ENCODE peak calls at places on chromosomes 11 and 22, in five cellular contexts. D, I, K, R and B are unnamed samples.

GRCh38 chr22:46535876-46536558 is 1.4 kb downstream of the CELSR1 start:
- DNase-seq in R (no peak), I (no peak), K (no peak), D (no peak), B (no peak)

GRCh38 chr11:77080643-77081210 is 14.0 kb downstream of the CAPN5 start:
- DNase-seq in R (peak; percentile 57), K (no peak), D (no peak), I (peak; percentile 33), B (peak; percentile 56)

GRCh38 chr22:28031383-28031922 is 112.4 kb upstream of the PITPNB start:
- DNase-seq in K (no peak), R (no peak), I (no peak), D (no peak), B (no peak)

GRCh38 chr11:133934599-133935550 is 21.9 kb downstream of the IGSF9B start:
- DNase-seq in K (no peak), I (peak; percentile 76), R (no peak), D (no peak), B (peak; percentile 61)

GRCh38 chr22:22390989-22391388 is 117.6 kb downstream of the ZNF280B start:
- DNase-seq in I (no peak), R (no peak), D (no peak), K (no peak), B (no peak)

GRCh38 chr11:35165416-35166368 is 26.7 kb downstream of the CD44 start:
- DNase-seq in K (peak; percentile 69), R (no peak), D (no peak), I (peak; percentile 82), B (peak; percentile 87)

GRCh38 chr11:1338201-1339065 is 29.0 kb upstream of the TOLLIP start:
- DNase-seq in D (no peak), R (no peak), I (no peak), K (no peak), B (no peak)

GRCh38 chr22:36385491-36386350 is 2.0 kb downstream of the MYH9 start:
- DNase-seq in K (no peak), D (no peak), I (no peak), R (peak; percentile 88), B (peak; percentile 55)

GRCh38 chr11:1674879-1675235 is 22.1 kb upstream of the KRTAP5-6 start:
- DNase-seq in R (no peak), D (no peak), K (no peak), I (no peak), B (no peak)

GRCh38 chr11:116164843-116165242 is 607.9 kb downstream of the BUD13 start:
- DNase-seq in D (no peak), R (no peak), K (no peak), I (no peak), B (no peak)

GRCh38 chr11:15547685-15548084 is 433.0 kb downstream of the INSC start:
- DNase-seq in R (no peak), I (no peak), K (no peak), D (no peak), B (no peak)

GRCh38 chr11:115290479-115291390 is 213.5 kb downstream of the CADM1 start:
- DNase-seq in R (no peak), K (no peak), D (no peak), I (no peak), B (no peak)

GRCh38 chr11:1639102-1639620 is 9.6 kb downstream of the KRTAP5-5 start:
- DNase-seq in R (no peak), I (no peak), D (no peak), K (no peak), B (no peak)

GRCh38 chr11:117927926-117928325 is 1.3 kb downstream of the TMPRSS13 start:
- DNase-seq in R (peak; percentile 22), I (no peak), K (no peak), D (no peak), B (no peak)

GRCh38 chr22:17213976-17214375 is 5.3 kb downstream of the ADA2 start:
- DNase-seq in K (peak; percentile 23), I (peak; percentile 8), D (no peak), R (no peak), B (peak; percentile 37)

GRCh38 chr22:49300951-49301397 is 526.7 kb downstream of the BRD1 start:
- DNase-seq in D (no peak), R (peak; percentile 33), K (no peak), I (no peak), B (no peak)

GRCh38 chr11:129013737-129014475 is 71.2 kb upstream of the TP53AIP1 start:
- DNase-seq in I (no peak), K (no peak), R (no peak), D (no peak), B (no peak)

GRCh38 chr11:116420030-116420429 is 352.8 kb downstream of the BUD13 start:
- DNase-seq in D (no peak), I (peak; percentile 5), K (no peak), R (no peak), B (no peak)

GRCh38 chr11:64060861-64061444 is 25.2 kb downstream of the FLRT1 start:
- DNase-seq in K (peak; percentile 32), I (peak; percentile 4), R (peak; percentile 87), D (no peak), B (peak; percentile 10)

GRCh38 chr11:72773696-72774095 is 20.2 kb downstream of the STARD10 start:
- DNase-seq in D (no peak), I (no peak), K (no peak), R (no peak), B (peak; percentile 33)

GRCh38 chr11:32821517-32821916 is 8.2 kb upstream of the PRRG4 start:
- DNase-seq in I (no peak), D (no peak), R (no peak), K (no peak), B (peak; percentile 47)

GRCh38 chr11:122664188-122664587 is 8.7 kb downstream of the UBASH3B start:
- DNase-seq in D (no peak), K (no peak), I (no peak), R (peak; percentile 9), B (no peak)

GRCh38 chr11:59559886-59560285 is 48.5 kb downstream of the OR4D9 start:
- DNase-seq in K (no peak), R (no peak), I (no peak), D (no peak), B (no peak)

GRCh38 chr22:24183321-24184031 is 2.2 kb downstream of the SUSD2 start:
- DNase-seq in D (no peak), I (no peak), K (no peak), R (peak; percentile 83), B (no peak)

GRCh38 chr11:47348859-47349258 is 3.6 kb downstream of the MYBPC3 start:
- DNase-seq in D (no peak), K (no peak), R (no peak), I (peak; percentile 18), B (peak; percentile 27)

GRCh38 chr11:88454881-88455280 is 117.3 kb upstream of the CTSC start:
- DNase-seq in I (peak; percentile 12), K (no peak), R (no peak), D (no peak), B (peak; percentile 85)

GRCh38 chr11:73383249-73384126 is 7.3 kb downstream of the RELT start:
- DNase-seq in R (no peak), K (no peak), I (no peak), D (no peak), B (no peak)

GRCh38 chr22:23784215-23784732 is 2.5 kb upstream of the SMARCB1 start:
- DNase-seq in K (no peak), D (no peak), I (no peak), R (no peak), B (no peak)

GRCh38 chr11:10604340-10604748 is 35.9 kb upstream of the LYVE1 start:
- DNase-seq in K (no peak), D (no peak), I (no peak), R (no peak), B (peak; percentile 27)

GRCh38 chr22:38081636-38081940 is 2.4 kb downstream of the SLC16A8 start:
- DNase-seq in I (no peak), K (no peak), D (no peak), R (no peak), B (no peak)

GRCh38 chr11:118916842-118917388 is 8.8 kb downstream of the BCL9L start:
- DNase-seq in K (no peak), R (no peak), I (peak; percentile 89), D (no peak), B (peak; percentile 91)

GRCh38 chr11:67652965-67653845 is 2.7 kb upstream of the ACY3 start:
- DNase-seq in R (peak; percentile 25), K (no peak), D (no peak), I (no peak), B (no peak)